ENCODE peak calls at places on chromosomes 11 and 22, in four cellular contexts. C, J, F and N are unnamed samples. For H3K4me1, the result is how much of the 10 kb centered on the place peaks cover.

GRCh38 chr22:42562684-42563083 is 8.9 kb downstream of the SERHL2 start:
- DNase-seq in C (no peak), J (no peak), F (no peak), N (no peak)

GRCh38 chr11:2930705-2931415 is 1.6 kb upstream of the PHLDA2 start:
- DNase-seq in C (peak), J (peak), F (no peak), N (no peak)

GRCh38 chr22:19477321-19478085 is 1.5 kb downstream of the UFD1 start:
- DNase-seq in C (no peak), J (no peak), F (no peak), N (peak)

GRCh38 chr11:116459233-116459632 is 313.6 kb downstream of the BUD13 start:
- DNase-seq in C (no peak), J (no peak), F (no peak), N (no peak)

GRCh38 chr11:134267966-134268365 is 8.2 kb upstream of the GLB1L3 start:
- DNase-seq in C (no peak), J (no peak), F (no peak), N (no peak)

GRCh38 chr22:48885271-48885918 is 942.3 kb downstream of the BRD1 start:
- DNase-seq in C (no peak), J (no peak), F (no peak), N (no peak)

GRCh38 chr11:8584511-8584910 is 9.5 kb downstream of the STK33 start:
- DNase-seq in C (no peak), J (no peak), F (no peak), N (no peak)

GRCh38 chr22:26890870-26891269 is 233.5 kb downstream of the MIAT start:
- DNase-seq in C (no peak), J (no peak), F (no peak), N (no peak)

GRCh38 chr22:37502342-37503182 is 16.4 kb upstream of the MFNG start:
- DNase-seq in C (no peak), J (peak), F (no peak), N (no peak)

GRCh38 chr11:535519-536454 is at the start of gene HRAS:
- DNase-seq in C (peak), J (peak), F (peak), N (peak)

GRCh38 chr11:61697093-61697492 is 16.9 kb downstream of the DAGLA start:
- DNase-seq in C (no peak), J (peak), F (peak), N (no peak)

GRCh38 chr11:88398372-88399140 is 61.0 kb upstream of the CTSC start:
- DNase-seq in C (no peak), J (no peak), F (no peak), N (no peak)

GRCh38 chr22:19260194-19260593 is 31.3 kb downstream of the CLTCL1 start:
- DNase-seq in C (no peak), J (no peak), F (no peak), N (no peak)

GRCh38 chr11:21768388-21768787 is 424.5 kb upstream of the ANO5 start:
- DNase-seq in C (no peak), J (no peak), F (no peak), N (no peak)

GRCh38 chr11:123386746-123387510 is 43.1 kb upstream of the GRAMD1B start:
- DNase-seq in C (no peak), J (no peak), F (no peak), N (no peak)

GRCh38 chr11:44104472-44105294 is 9.2 kb downstream of the EXT2 start:
- DNase-seq in C (no peak), J (no peak), F (no peak), N (no peak)

GRCh38 chr22:48515571-48516200 is 1312.0 kb downstream of the BRD1 start:
- DNase-seq in C (no peak), J (no peak), F (no peak), N (no peak)

GRCh38 chr22:50302041-50302541 is 5.4 kb downstream of the PLXNB2 start:
- DNase-seq in C (peak), J (no peak), F (no peak), N (no peak)

GRCh38 chr11:45603930-45604682 is 61.3 kb downstream of the CHST1 start:
- DNase-seq in C (peak), J (no peak), F (no peak), N (no peak)

GRCh38 chr11:133386262-133386661 is 146.0 kb downstream of the OPCML start:
- DNase-seq in C (no peak), J (no peak), F (no peak), N (no peak)

GRCh38 chr11:132519226-132519860 is 1013.0 kb downstream of the OPCML start:
- DNase-seq in C (no peak), J (no peak), F (no peak), N (no peak)

GRCh38 chr22:37284807-37285355 is 2.6 kb downstream of the CYTH4 start:
- DNase-seq in C (peak), J (no peak), F (no peak), N (peak)

GRCh38 chr11:68402355-68403031 is 58.1 kb upstream of the PPP6R3 start:
- DNase-seq in C (no peak), J (no peak), F (no peak), N (no peak)

GRCh38 chr11:114262681-114263509 is 33.3 kb upstream of the NNMT start:
- DNase-seq in C (peak), J (peak), F (no peak), N (peak)

GRCh38 chr11:131694526-131695424 is 324.4 kb downstream of the NTM start:
- DNase-seq in C (peak), J (peak), F (no peak), N (no peak)

GRCh38 chr22:39177456-39177775 is 24.9 kb upstream of the CBX7 start:
- DNase-seq in C (no peak), J (no peak), F (no peak), N (no peak)

GRCh38 chr22:46866591-46866990 is 104.1 kb downstream of the TBC1D22A start:
- DNase-seq in C (no peak), J (no peak), F (peak), N (no peak)

GRCh38 chr11:1300569-1301187 is 8.8 kb downstream of the TOLLIP start:
- DNase-seq in C (no peak), J (peak), F (no peak), N (no peak)

GRCh38 chr22:35318346-35319215 is 18.9 kb downstream of the TOM1 start:
- DNase-seq in C (no peak), J (no peak), F (no peak), N (no peak)

GRCh38 chr22:17218341-17218740 is 894 bp downstream of the ADA2 start:
- DNase-seq in C (no peak), J (no peak), F (no peak), N (no peak)

GRCh38 chr22:40050258-40050657 is 55.5 kb downstream of the FAM83F start:
- DNase-seq in C (no peak), J (no peak), F (no peak), N (no peak)

GRCh38 chr11:120547301-120547700 is 35.8 kb downstream of the GRIK4 start:
- DNase-seq in C (no peak), J (peak), F (no peak), N (no peak)

GRCh38 chr11:31884080-31884479 is 73.0 kb upstream of the PAX6 start:
- DNase-seq in C (no peak), J (no peak), F (no peak), N (no peak)

GRCh38 chr11:99208813-99209212 is 188.1 kb downstream of the CNTN5 start:
- DNase-seq in C (no peak), J (no peak), F (no peak), N (no peak)

GRCh38 chr11:324131-324530 is 3.5 kb upstream of the IFITM3 start:
- DNase-seq in C (no peak), J (no peak), F (no peak), N (no peak)

GRCh38 chr22:23149743-23150238 is 4.5 kb downstream of the RAB36 start:
- DNase-seq in C (no peak), J (no peak), F (no peak), N (no peak)

GRCh38 chr11:82308979-82309378 is 424.7 kb downstream of the FAM181B start:
- DNase-seq in C (no peak), J (no peak), F (no peak), N (no peak)

GRCh38 chr11:1706634-1707400 is 9.8 kb downstream of the KRTAP5-6 start:
- DNase-seq in C (no peak), J (no peak), F (no peak), N (peak)

GRCh38 chr11:86688398-86689179 is 16.2 kb upstream of the ME3 start:
- DNase-seq in C (no peak), J (no peak), F (no peak), N (no peak)

GRCh38 chr22:30308096-30308495 is 18.6 kb downstream of the TBC1D10A start:
- DNase-seq in C (no peak), J (no peak), F (no peak), N (no peak)
- H3K27ac ChIP-seq in C (no peak), J (peak), F (no peak), N (peak)

GRCh38 chr11:121909571-121909970 is 206.4 kb downstream of the BLID start:
- DNase-seq in C (no peak), J (no peak), F (no peak), N (no peak)

GRCh38 chr11:121914508-121914907 is 201.5 kb downstream of the BLID start:
- DNase-seq in C (no peak), J (no peak), F (no peak), N (no peak)
- H3K4me1 ChIP-seq in C (under half), J (under half), F (under half), N (under half)

GRCh38 chr22:45316796-45317526 is 7.2 kb downstream of the FAM118A start:
- DNase-seq in C (no peak), J (no peak), F (no peak), N (no peak)
- H3K27ac ChIP-seq in C (peak), J (no peak), F (peak), N (peak)

GRCh38 chr22:21568207-21569075 is 927 bp downstream of the UBE2L3 start:
- DNase-seq in C (no peak), J (peak), F (no peak), N (no peak)

GRCh38 chr22:21567456-21568206 is at the start of gene UBE2L3:
- DNase-seq in C (peak), J (peak), F (peak), N (peak)

GRCh38 chr22:21571679-21572078 is 4.2 kb downstream of the UBE2L3 start:
- DNase-seq in C (no peak), J (no peak), F (no peak), N (no peak)

GRCh38 chr22:21570398-21570797 is 2.9 kb downstream of the UBE2L3 start:
- DNase-seq in C (no peak), J (no peak), F (no peak), N (no peak)

GRCh38 chr22:21569459-21570161 is 2.1 kb downstream of the UBE2L3 start:
- DNase-seq in C (no peak), J (no peak), F (no peak), N (no peak)
- H3K4me1 ChIP-seq in C (under half), J (half or more), F (under half), N (half or more)

DNA sequence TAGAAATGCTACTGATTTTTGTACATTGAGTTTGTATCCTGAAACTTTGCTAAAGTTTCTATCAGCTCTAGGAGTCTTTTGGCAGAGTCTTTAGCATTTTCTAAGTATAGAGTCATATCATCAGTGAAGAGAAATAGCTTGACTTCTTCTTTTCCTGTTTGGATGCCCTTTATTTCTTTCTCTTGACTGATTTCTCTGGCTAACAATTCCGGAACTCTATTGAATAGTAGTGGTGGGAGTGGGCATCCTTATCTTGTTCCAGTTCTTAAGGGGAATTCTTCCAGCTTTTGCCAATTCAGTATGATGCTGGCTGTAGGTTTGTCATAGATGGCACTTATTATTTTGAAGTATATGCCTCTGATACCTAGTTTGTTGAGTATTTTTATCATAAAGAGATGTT is 197.7 kb downstream of the AASDHPPT start:
- DNase-seq in C (no peak), J (no peak), F (no peak), N (no peak)
- H3K27ac ChIP-seq in C (no peak), J (no peak), F (no peak), N (no peak)

DNA sequence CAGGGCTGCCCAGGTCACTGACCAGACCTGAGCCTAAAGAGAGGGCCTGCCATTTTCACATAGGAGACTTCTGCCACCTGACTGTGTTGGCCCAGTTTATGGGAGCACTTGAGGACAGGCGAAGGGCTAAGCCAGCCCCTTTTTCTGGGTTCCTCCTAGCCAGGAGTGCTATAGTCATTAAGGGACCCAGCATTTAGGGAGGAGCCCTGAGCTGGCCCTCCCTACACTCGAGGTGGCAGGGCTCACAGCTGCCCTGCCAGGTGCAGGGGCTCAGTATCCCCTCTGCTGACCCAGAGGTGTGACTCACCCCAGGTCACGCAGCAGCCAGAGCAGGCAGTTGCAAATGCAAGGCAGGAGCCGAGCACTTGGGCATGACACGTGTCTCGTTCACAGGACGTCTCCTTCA is 86.3 kb upstream of the CRYBB3 start:
- DNase-seq in C (no peak), J (peak), F (peak), N (no peak)
- H3K4me1 ChIP-seq in C (under half), J (under half), F (under half), N (under half)

GRCh38 chr11:12876340-12876739 is 132.8 kb upstream of the RASSF10 start:
- DNase-seq in C (no peak), J (no peak), F (no peak), N (no peak)
- H3K27ac ChIP-seq in C (no peak), J (no peak), F (no peak), N (no peak)